ENCODE peak calls at places on chromosomes 16 and 17, in five cellular contexts. H is left cardiac atrium; G is osteocyte; D is CD8-positive, alpha-beta T cell; S is caudate nucleus. K is an unnamed sample.

GRCh38 chr17:81711814-81712467 is at the start of gene SLC25A10:
- DNase-seq in H (peak; percentile 74), G (no peak), D (peak; percentile 87), S (peak; percentile 86), K (peak; percentile 28)

GRCh38 chr17:35080536-35080935 is 17.0 kb upstream of the RFFL start:
- DNase-seq in H (no peak), G (no peak), D (no peak), S (no peak), K (no peak)

GRCh38 chr16:88695218-88695617 is 8.9 kb upstream of the SNAI3 start:
- DNase-seq in H (no peak), G (no peak), D (no peak), S (no peak), K (no peak)

GRCh38 chr16:15602285-15603044 is 40.5 kb downstream of the MARF1 start:
- DNase-seq in H (no peak), G (no peak), D (no peak), S (no peak), K (no peak)

GRCh38 chr16:67563708-67564468 is 1.6 kb downstream of the CTCF start:
- DNase-seq in H (no peak), G (no peak), D (peak; percentile 62), S (no peak), K (no peak)

GRCh38 chr17:19384723-19385391 is 2.1 kb downstream of the MFAP4 start:
- DNase-seq in H (peak; percentile 84), G (no peak), D (no peak), S (peak; percentile 87), K (no peak)

GRCh38 chr17:2138768-2139167 is 83.9 kb downstream of the HIC1 start:
- DNase-seq in H (no peak), G (no peak), D (no peak), S (no peak), K (no peak)

GRCh38 chr16:27520982-27521673 is 28.6 kb downstream of the GTF3C1 start:
- DNase-seq in H (peak; percentile 83), G (no peak), D (no peak), S (no peak), K (no peak)

GRCh38 chr16:21667575-21667974 is 3.8 kb downstream of the OTOA start:
- DNase-seq in H (no peak), G (no peak), D (no peak), S (no peak), K (no peak)

GRCh38 chr17:15348030-15348429 is 6.6 kb upstream of the TEKT3 start:
- DNase-seq in H (no peak), G (no peak), D (no peak), S (no peak), K (peak; percentile 75)

GRCh38 chr16:11386791-11387546 is 41.7 kb downstream of the RMI2 start:
- DNase-seq in H (peak; percentile 56), G (no peak), D (no peak), S (peak; percentile 8), K (no peak)

GRCh38 chr17:76841776-76842405 is 26.3 kb upstream of the MGAT5B start:
- DNase-seq in H (no peak), G (no peak), D (no peak), S (no peak), K (peak; percentile 2)

GRCh38 chr16:1990336-1991134 is 765 bp downstream of the SYNGR3 start:
- DNase-seq in H (no peak), G (no peak), D (peak; percentile 53), S (no peak), K (peak; percentile 5)

GRCh38 chr16:50462793-50463507 is 85.2 kb upstream of the NKD1 start:
- DNase-seq in H (no peak), G (no peak), D (no peak), S (no peak), K (no peak)

GRCh38 chr16:85651822-85652430 is 36.8 kb downstream of the GINS2 start:
- DNase-seq in H (no peak), G (no peak), D (no peak), S (no peak), K (no peak)

GRCh38 chr16:5938607-5939006 is 841.0 kb upstream of the EEF2KMT start:
- DNase-seq in H (no peak), G (no peak), D (no peak), S (no peak), K (no peak)

GRCh38 chr17:68955181-68955841 is at the start of gene ABCA8:
- DNase-seq in H (peak; percentile 51), G (no peak), D (no peak), S (peak; percentile 27), K (no peak)

GRCh38 chr16:63230383-63230782 is 1194.1 kb upstream of the CDH8 start:
- DNase-seq in H (no peak), G (no peak), D (no peak), S (no peak), K (no peak)

GRCh38 chr16:72947379-72948237 is 100.3 kb downstream of the ZFHX3 start:
- DNase-seq in H (peak; percentile 57), G (no peak), D (no peak), S (no peak), K (no peak)

GRCh38 chr16:21611546-21612384 is 12.4 kb downstream of the METTL9 start:
- DNase-seq in H (no peak), G (no peak), D (no peak), S (no peak), K (no peak)

GRCh38 chr16:31696968-31697743 is 169.5 kb downstream of the AHSP start:
- DNase-seq in H (no peak), G (peak; percentile 44), D (no peak), S (no peak), K (peak; percentile 33)

GRCh38 chr17:76473541-76473985 is 6.2 kb downstream of the AANAT start:
- DNase-seq in H (no peak), G (peak; percentile 84), D (no peak), S (no peak), K (no peak)

GRCh38 chr17:28747046-28747691 is 3.4 kb downstream of the TRAF4 start:
- DNase-seq in H (no peak), G (no peak), D (no peak), S (peak; percentile 70), K (no peak)

GRCh38 chr16:13168091-13168572 is 266.7 kb downstream of the SHISA9 start:
- DNase-seq in H (no peak), G (no peak), D (no peak), S (no peak), K (no peak)

K was measured in NCI-H748 treated with DMSO at 0.1 percent for 48 hours.